ENCODE peak calls at places on chromosome 9, in five cellular contexts. One of them, this sample, is unnamed.

GRCh38 chr9:68997676-68998075 is 16.2 kb downstream of the PRKACG start:
- DNase-seq in NCI-H146: no peak
- DNase-seq in left cardiac atrium: no peak
- DNase-seq in activated naive CD4-positive, alpha-beta T cell: no peak
- DNase-seq in CD8-positive, alpha-beta memory T cell: no peak
- DNase-seq in this sample: no peak

GRCh38 chr9:91240596-91240995 is 121.1 kb downstream of the AUH start:
- DNase-seq in left cardiac atrium: no peak
- DNase-seq in CD8-positive, alpha-beta memory T cell: no peak
- DNase-seq in activated naive CD4-positive, alpha-beta T cell: no peak
- DNase-seq in NCI-H146: no peak
- DNase-seq in this sample: no peak

GRCh38 chr9:89457376-89457855 is 40.5 kb downstream of the SEMA4D start:
- DNase-seq in left cardiac atrium: no peak
- DNase-seq in CD8-positive, alpha-beta memory T cell: no peak
- DNase-seq in activated naive CD4-positive, alpha-beta T cell: no peak
- DNase-seq in NCI-H146: no peak
- DNase-seq in this sample: peak; percentile 35

GRCh38 chr9:115157245-115157674 is 39.3 kb upstream of the TNC start:
- DNase-seq in left cardiac atrium: no peak
- DNase-seq in CD8-positive, alpha-beta memory T cell: no peak
- DNase-seq in NCI-H146: no peak
- DNase-seq in activated naive CD4-positive, alpha-beta T cell: no peak
- DNase-seq in this sample: no peak

GRCh38 chr9:69136185-69136584 is 37.9 kb upstream of the TJP2 start:
- DNase-seq in NCI-H146: no peak
- DNase-seq in activated naive CD4-positive, alpha-beta T cell: no peak
- DNase-seq in CD8-positive, alpha-beta memory T cell: no peak
- DNase-seq in left cardiac atrium: no peak
- DNase-seq in this sample: no peak

GRCh38 chr9:33225319-33226152 is 14.4 kb upstream of the SPINK4 start:
- DNase-seq in NCI-H146: peak; percentile 60
- DNase-seq in activated naive CD4-positive, alpha-beta T cell: no peak
- DNase-seq in CD8-positive, alpha-beta memory T cell: peak; percentile 70
- DNase-seq in left cardiac atrium: peak; percentile 43
- DNase-seq in this sample: no peak

GRCh38 chr9:21070171-21070571 is 7.6 kb downstream of the IFNB1 start:
- DNase-seq in NCI-H146: no peak
- DNase-seq in left cardiac atrium: peak; percentile 53
- DNase-seq in CD8-positive, alpha-beta memory T cell: no peak
- DNase-seq in activated naive CD4-positive, alpha-beta T cell: no peak
- DNase-seq in this sample: peak; percentile 70

GRCh38 chr9:95626885-95627558 is 110.3 kb upstream of the PTCH1 start:
- DNase-seq in CD8-positive, alpha-beta memory T cell: no peak
- DNase-seq in NCI-H146: no peak
- DNase-seq in left cardiac atrium: peak; percentile 80
- DNase-seq in activated naive CD4-positive, alpha-beta T cell: peak; percentile 2
- DNase-seq in this sample: peak; percentile 90

GRCh38 chr9:69546265-69546664 is 125.9 kb downstream of the APBA1 start:
- DNase-seq in NCI-H146: peak; percentile 60
- DNase-seq in CD8-positive, alpha-beta memory T cell: no peak
- DNase-seq in activated naive CD4-positive, alpha-beta T cell: no peak
- DNase-seq in left cardiac atrium: no peak
- DNase-seq in this sample: no peak

GRCh38 chr9:12698293-12698692 is 5.1 kb downstream of the TYRP1 start:
- DNase-seq in activated naive CD4-positive, alpha-beta T cell: no peak
- DNase-seq in left cardiac atrium: no peak
- DNase-seq in NCI-H146: no peak
- DNase-seq in CD8-positive, alpha-beta memory T cell: no peak
- DNase-seq in this sample: no peak

GRCh38 chr9:93263334-93264229 is 79.6 kb downstream of the WNK2 start:
- DNase-seq in CD8-positive, alpha-beta memory T cell: no peak
- DNase-seq in NCI-H146: no peak
- DNase-seq in left cardiac atrium: no peak
- DNase-seq in activated naive CD4-positive, alpha-beta T cell: no peak
- DNase-seq in this sample: no peak

GRCh38 chr9:95171001-95171400 is 146.5 kb downstream of the FANCC start:
- DNase-seq in activated naive CD4-positive, alpha-beta T cell: no peak
- DNase-seq in CD8-positive, alpha-beta memory T cell: no peak
- DNase-seq in NCI-H146: peak; percentile 50
- DNase-seq in left cardiac atrium: no peak
- DNase-seq in this sample: no peak

GRCh38 chr9:105690742-105691141 is 3.6 kb upstream of the TMEM38B start:
- DNase-seq in activated naive CD4-positive, alpha-beta T cell: no peak
- DNase-seq in left cardiac atrium: no peak
- DNase-seq in NCI-H146: no peak
- DNase-seq in CD8-positive, alpha-beta memory T cell: no peak
- DNase-seq in this sample: no peak

GRCh38 chr9:137278913-137279711 is 1.6 kb downstream of the TOR4A start:
- DNase-seq in CD8-positive, alpha-beta memory T cell: no peak
- DNase-seq in left cardiac atrium: no peak
- DNase-seq in activated naive CD4-positive, alpha-beta T cell: no peak
- DNase-seq in NCI-H146: no peak
- DNase-seq in this sample: no peak

GRCh38 chr9:84139296-84140100 is 158.9 kb downstream of the RMI1 start:
- DNase-seq in activated naive CD4-positive, alpha-beta T cell: no peak
- DNase-seq in left cardiac atrium: peak; percentile 34
- DNase-seq in NCI-H146: no peak
- DNase-seq in CD8-positive, alpha-beta memory T cell: no peak
- DNase-seq in this sample: no peak

GRCh38 chr9:4486176-4486575 is 4.1 kb upstream of the SLC1A1 start:
- DNase-seq in left cardiac atrium: no peak
- DNase-seq in CD8-positive, alpha-beta memory T cell: no peak
- DNase-seq in NCI-H146: no peak
- DNase-seq in activated naive CD4-positive, alpha-beta T cell: no peak
- DNase-seq in this sample: no peak

GRCh38 chr9:94591876-94592275 is 1.7 kb downstream of the FBP2 start:
- DNase-seq in activated naive CD4-positive, alpha-beta T cell: no peak
- DNase-seq in CD8-positive, alpha-beta memory T cell: no peak
- DNase-seq in left cardiac atrium: no peak
- DNase-seq in NCI-H146: no peak
- DNase-seq in this sample: no peak

GRCh38 chr9:126067031-126067734 is 259.4 kb upstream of the MVB12B start:
- DNase-seq in CD8-positive, alpha-beta memory T cell: no peak
- DNase-seq in left cardiac atrium: no peak
- DNase-seq in NCI-H146: no peak
- DNase-seq in activated naive CD4-positive, alpha-beta T cell: no peak
- DNase-seq in this sample: peak; percentile 62

This sample was measured in posterior vena cava.